ENCODE peak calls at places on chromosomes 1 and 21, in seven cellular contexts. One of them, this sample, is unnamed.
A peak's percentile ranks its signal among the peaks of the same experiment; 100 is the strongest.

GRCh38 chr1:202834771-202835547 is 24.2 kb downstream of the PCAT6 start:
- DNase-seq in activated B cell treated with CpG ODN at 0.5 μM for 24 hours: no peak
- DNase-seq in head of caudate nucleus: peak; percentile 66
- DNase-seq in nephron progenitor cell: no peak
- DNase-seq in left cardiac atrium: no peak
- DNase-seq in mesenchymal stem cell: no peak
- DNase-seq in bronchial epithelial cell: peak; percentile 53
- DNase-seq in this sample: no peak

GRCh38 chr1:29709711-29710169 is 473.4 kb downstream of the PTPRU start:
- DNase-seq in head of caudate nucleus: no peak
- DNase-seq in nephron progenitor cell: no peak
- DNase-seq in left cardiac atrium: no peak
- DNase-seq in activated B cell treated with CpG ODN at 0.5 μM for 24 hours: no peak
- DNase-seq in mesenchymal stem cell: peak; percentile 55
- DNase-seq in bronchial epithelial cell: peak; percentile 100
- DNase-seq in this sample: no peak

GRCh38 chr1:198967566-198967965 is 328.7 kb downstream of the PTPRC start:
- DNase-seq in activated B cell treated with CpG ODN at 0.5 μM for 24 hours: no peak
- DNase-seq in left cardiac atrium: no peak
- DNase-seq in head of caudate nucleus: no peak
- DNase-seq in mesenchymal stem cell: no peak
- DNase-seq in bronchial epithelial cell: no peak
- DNase-seq in nephron progenitor cell: no peak
- DNase-seq in this sample: no peak

GRCh38 chr1:61428146-61428545 is 296.8 kb downstream of the TM2D1 start:
- DNase-seq in mesenchymal stem cell: no peak
- DNase-seq in bronchial epithelial cell: no peak
- DNase-seq in head of caudate nucleus: no peak
- DNase-seq in activated B cell treated with CpG ODN at 0.5 μM for 24 hours: no peak
- DNase-seq in nephron progenitor cell: no peak
- DNase-seq in left cardiac atrium: no peak
- DNase-seq in this sample: no peak

GRCh38 chr1:161159915-161160248 is 582 bp downstream of the USP21 start:
- DNase-seq in left cardiac atrium: peak; percentile 13
- DNase-seq in nephron progenitor cell: no peak
- DNase-seq in activated B cell treated with CpG ODN at 0.5 μM for 24 hours: no peak
- DNase-seq in mesenchymal stem cell: no peak
- DNase-seq in head of caudate nucleus: no peak
- DNase-seq in bronchial epithelial cell: no peak
- DNase-seq in this sample: no peak

GRCh38 chr1:111142358-111142975 is 2.4 kb downstream of the CEPT1 start:
- DNase-seq in nephron progenitor cell: no peak
- DNase-seq in left cardiac atrium: no peak
- DNase-seq in head of caudate nucleus: no peak
- DNase-seq in bronchial epithelial cell: peak; percentile 29
- DNase-seq in mesenchymal stem cell: no peak
- DNase-seq in activated B cell treated with CpG ODN at 0.5 μM for 24 hours: no peak
- DNase-seq in this sample: no peak

GRCh38 chr1:160168016-160168415 is 16.6 kb downstream of the ATP1A4 start:
- DNase-seq in head of caudate nucleus: no peak
- DNase-seq in left cardiac atrium: no peak
- DNase-seq in nephron progenitor cell: no peak
- DNase-seq in mesenchymal stem cell: no peak
- DNase-seq in activated B cell treated with CpG ODN at 0.5 μM for 24 hours: no peak
- DNase-seq in bronchial epithelial cell: no peak
- DNase-seq in this sample: no peak

GRCh38 chr1:16205891-16206546 is 6.4 kb downstream of the ARHGEF19 start:
- DNase-seq in nephron progenitor cell: no peak
- DNase-seq in activated B cell treated with CpG ODN at 0.5 μM for 24 hours: no peak
- DNase-seq in left cardiac atrium: peak; percentile 50
- DNase-seq in mesenchymal stem cell: no peak
- DNase-seq in bronchial epithelial cell: no peak
- DNase-seq in head of caudate nucleus: no peak
- DNase-seq in this sample: no peak

GRCh38 chr1:218676991-218677390 is 331.9 kb downstream of the TGFB2 start:
- DNase-seq in bronchial epithelial cell: no peak
- DNase-seq in mesenchymal stem cell: no peak
- DNase-seq in left cardiac atrium: no peak
- DNase-seq in head of caudate nucleus: no peak
- DNase-seq in nephron progenitor cell: no peak
- DNase-seq in activated B cell treated with CpG ODN at 0.5 μM for 24 hours: no peak
- DNase-seq in this sample: no peak

GRCh38 chr1:1059494-1060280 is 14.4 kb downstream of the RNF223 start:
- DNase-seq in head of caudate nucleus: peak; percentile 91
- DNase-seq in nephron progenitor cell: peak; percentile 90
- DNase-seq in bronchial epithelial cell: peak; percentile 46
- DNase-seq in activated B cell treated with CpG ODN at 0.5 μM for 24 hours: peak; percentile 97
- DNase-seq in left cardiac atrium: peak; percentile 90
- DNase-seq in mesenchymal stem cell: peak; percentile 70
- DNase-seq in this sample: no peak

GRCh38 chr1:56295949-56296929 is 283.1 kb downstream of the PLPP3 start:
- DNase-seq in mesenchymal stem cell: no peak
- DNase-seq in head of caudate nucleus: no peak
- DNase-seq in left cardiac atrium: no peak
- DNase-seq in activated B cell treated with CpG ODN at 0.5 μM for 24 hours: no peak
- DNase-seq in nephron progenitor cell: no peak
- DNase-seq in bronchial epithelial cell: no peak
- DNase-seq in this sample: no peak

GRCh38 chr1:243475966-243476365 is 220.1 kb downstream of the SDCCAG8 start:
- DNase-seq in nephron progenitor cell: peak; percentile 62
- DNase-seq in head of caudate nucleus: peak; percentile 80
- DNase-seq in left cardiac atrium: no peak
- DNase-seq in activated B cell treated with CpG ODN at 0.5 μM for 24 hours: no peak
- DNase-seq in bronchial epithelial cell: no peak
- DNase-seq in mesenchymal stem cell: peak; percentile 63
- DNase-seq in this sample: no peak

GRCh38 chr21:33949516-33950424 is 34.2 kb upstream of the ATP5PO start:
- DNase-seq in head of caudate nucleus: no peak
- DNase-seq in nephron progenitor cell: no peak
- DNase-seq in activated B cell treated with CpG ODN at 0.5 μM for 24 hours: no peak
- DNase-seq in left cardiac atrium: no peak
- DNase-seq in mesenchymal stem cell: no peak
- DNase-seq in bronchial epithelial cell: no peak
- DNase-seq in this sample: no peak

GRCh38 chr1:35499652-35500176 is 57.5 kb downstream of the KIAA0319L start:
- DNase-seq in mesenchymal stem cell: no peak
- DNase-seq in nephron progenitor cell: no peak
- DNase-seq in bronchial epithelial cell: no peak
- DNase-seq in head of caudate nucleus: no peak
- DNase-seq in left cardiac atrium: no peak
- DNase-seq in activated B cell treated with CpG ODN at 0.5 μM for 24 hours: no peak
- DNase-seq in this sample: no peak

GRCh38 chr1:229529639-229530038 is 21.5 kb upstream of the NUP133 start:
- DNase-seq in left cardiac atrium: no peak
- DNase-seq in nephron progenitor cell: no peak
- DNase-seq in bronchial epithelial cell: no peak
- DNase-seq in head of caudate nucleus: no peak
- DNase-seq in activated B cell treated with CpG ODN at 0.5 μM for 24 hours: no peak
- DNase-seq in mesenchymal stem cell: no peak
- DNase-seq in this sample: no peak

GRCh38 chr1:2502661-2503553 is 23.5 kb downstream of the PANK4 start:
- DNase-seq in left cardiac atrium: no peak
- DNase-seq in mesenchymal stem cell: no peak
- DNase-seq in activated B cell treated with CpG ODN at 0.5 μM for 24 hours: no peak
- DNase-seq in bronchial epithelial cell: no peak
- DNase-seq in nephron progenitor cell: no peak
- DNase-seq in head of caudate nucleus: no peak
- DNase-seq in this sample: no peak

This sample was measured in substantia nigra.